ENCODE peak calls at places on chromosomes 2 and 18, in four cellular contexts. V, Q, H and J are unnamed samples.

GRCh38 chr18:39053569-39053968 is 1488.0 kb upstream of the CELF4 start:
- DNase-seq in H (no peak), Q (no peak), V (peak), J (no peak)

GRCh38 chr2:46915281-46915810 is at the start of gene MCFD2:
- DNase-seq in H (peak), V (no peak), Q (peak), J (no peak)

GRCh38 chr2:18435425-18436037 is 124.9 kb downstream of the RDH14 start:
- DNase-seq in Q (no peak), V (peak), H (peak), J (no peak)

GRCh38 chr2:223386984-223387383 is 215.2 kb downstream of the SCG2 start:
- DNase-seq in Q (no peak), H (no peak), V (no peak), J (no peak)

GRCh38 chr18:44698518-44698917 is 17.8 kb downstream of the SETBP1 start:
- DNase-seq in H (no peak), V (no peak), Q (no peak), J (no peak)

GRCh38 chr2:69514406-69514805 is 77.2 kb upstream of the NFU1 start:
- DNase-seq in V (peak), H (no peak), Q (no peak), J (peak)

GRCh38 chr2:17470855-17471641 is 47.2 kb downstream of the RAD51AP2 start:
- DNase-seq in V (peak), H (no peak), Q (no peak), J (no peak)

GRCh38 chr2:74668087-74668486 is 14.0 kb downstream of the SEMA4F start:
- DNase-seq in Q (no peak), H (no peak), V (no peak), J (no peak)

GRCh38 chr2:141065042-141065441 is 1065.8 kb downstream of the LRP1B start:
- DNase-seq in H (no peak), V (no peak), Q (no peak), J (no peak)

GRCh38 chr2:197211881-197212342 is 98.7 kb downstream of the ANKRD44 start:
- DNase-seq in V (no peak), H (no peak), Q (no peak), J (no peak)

GRCh38 chr18:23412351-23412964 is 40.6 kb upstream of the RIOK3 start:
- DNase-seq in V (no peak), Q (no peak), H (no peak), J (no peak)

GRCh38 chr18:10035306-10035991 is 121.6 kb downstream of the VAPA start:
- DNase-seq in V (no peak), H (no peak), Q (no peak), J (no peak)

GRCh38 chr2:231168460-231169139 is 29.8 kb upstream of the ARMC9 start:
- DNase-seq in H (no peak), Q (no peak), V (no peak), J (no peak)

GRCh38 chr2:176269319-176270099 is at the start of gene MTX2:
- DNase-seq in H (peak), V (peak), Q (peak), J (no peak)

GRCh38 chr18:76913583-76913982 is 91.2 kb downstream of the ZNF236 start:
- DNase-seq in V (no peak), Q (no peak), H (peak), J (no peak)
- H3K4me3 ChIP-seq in V (no peak), Q (no peak), H (no peak), J (no peak)

DNA sequence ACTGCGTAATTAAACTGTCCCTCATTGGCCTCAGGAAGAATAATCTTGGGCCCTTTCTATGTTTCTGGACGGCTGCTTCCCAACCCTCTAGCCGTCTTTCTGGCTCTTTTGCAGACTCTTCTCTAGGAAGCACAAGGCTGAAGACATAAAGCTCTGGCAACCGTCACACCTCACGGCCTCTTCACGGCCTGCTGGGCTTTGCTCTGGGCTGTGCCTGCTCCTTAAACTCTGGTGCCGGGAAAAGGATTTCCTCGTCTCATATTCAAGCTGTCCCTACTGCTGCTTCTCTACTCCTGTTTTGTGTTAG is 36.0 kb upstream of the WIPF1 start:
- DNase-seq in Q (no peak), V (peak), H (no peak), J (no peak)
- H3K4me3 ChIP-seq in Q (peak), V (no peak), H (peak), J (no peak)

GRCh38 chr2:25146896-25147295 is 21.5 kb downstream of the POMC start:
- DNase-seq in H (no peak), V (no peak), Q (no peak), J (no peak)

GRCh38 chr2:25149646-25150045 is 18.7 kb downstream of the POMC start:
- DNase-seq in H (no peak), Q (no peak), V (no peak), J (no peak)

GRCh38 chr2:25145803-25146202 is 22.6 kb downstream of the POMC start:
- DNase-seq in H (no peak), V (no peak), Q (no peak), J (no peak)

GRCh38 chr2:25155401-25155800 is 13.0 kb downstream of the POMC start:
- DNase-seq in V (no peak), Q (no peak), H (no peak), J (no peak)

DNA sequence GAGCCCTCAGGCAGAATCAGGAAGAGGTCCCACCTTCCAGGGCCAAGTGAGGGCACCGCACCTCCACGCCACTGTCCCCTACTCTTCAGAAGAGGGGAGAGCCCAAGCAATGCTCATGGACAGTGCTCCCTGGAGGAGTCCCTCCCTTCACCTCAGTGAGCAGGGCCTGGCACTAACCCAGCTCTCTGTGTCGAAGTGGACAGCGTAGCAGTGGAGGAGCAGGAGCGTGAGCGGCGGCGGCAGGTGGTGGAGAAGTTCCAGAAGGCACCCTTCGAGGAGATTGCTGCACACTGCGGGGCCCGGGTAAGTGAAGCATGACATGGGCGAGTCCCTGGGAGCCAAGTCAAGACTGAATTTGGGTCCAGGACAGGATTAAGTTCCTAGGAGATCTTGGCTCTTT is 16.7 kb downstream of the POMC start:
- DNase-seq in H (no peak), Q (peak), V (no peak), J (no peak)
- H3K4me3 ChIP-seq in H (no peak), Q (no peak), V (no peak), J (no peak)

GRCh38 chr2:215032153-215032552 is 106.3 kb downstream of the ABCA12 start:
- DNase-seq in H (no peak), Q (no peak), V (no peak), J (no peak)
- H3K4me3 ChIP-seq in H (no peak), Q (no peak), V (no peak), J (no peak)

GRCh38 chr2:109028738-109029443 is 39.9 kb upstream of the EDAR start:
- DNase-seq in H (no peak), V (no peak), Q (no peak), J (no peak)

GRCh38 chr2:109032229-109032800 is 43.3 kb upstream of the EDAR start:
- DNase-seq in H (no peak), V (no peak), Q (no peak), J (no peak)

GRCh38 chr2:109031481-109032228 is 42.6 kb upstream of the EDAR start:
- DNase-seq in V (peak), H (peak), Q (peak), J (no peak)

GRCh38 chr2:109029444-109030193 is 40.6 kb upstream of the EDAR start:
- DNase-seq in V (peak), Q (no peak), H (no peak), J (no peak)

GRCh38 chr2:109030870-109031480 is 42.0 kb upstream of the EDAR start:
- DNase-seq in H (no peak), V (no peak), Q (no peak), J (no peak)
- H3K4me3 ChIP-seq in H (peak), V (peak), Q (peak), J (peak)

GRCh38 chr2:212811036-212811805 is 272.6 kb upstream of the ERBB4 start:
- DNase-seq in H (no peak), Q (no peak), V (no peak), J (no peak)
- H3K4me3 ChIP-seq in H (no peak), Q (no peak), V (no peak), J (no peak)

GRCh38 chr2:129876576-129876975 is 102.9 kb upstream of the RAB6C start:
- DNase-seq in V (no peak), H (no peak), Q (no peak), J (no peak)
- H3K4me3 ChIP-seq in V (peak), H (peak), Q (peak), J (peak)

GRCh38 chr2:213148572-213149331 is 2.7 kb downstream of the IKZF2 start:
- DNase-seq in H (no peak), V (no peak), Q (no peak), J (no peak)

GRCh38 chr2:213149949-213150314 is 1.5 kb downstream of the IKZF2 start:
- DNase-seq in V (no peak), H (no peak), Q (no peak), J (no peak)

GRCh38 chr2:213145723-213146242 is 5.6 kb downstream of the IKZF2 start:
- DNase-seq in Q (no peak), V (no peak), H (no peak), J (no peak)

GRCh38 chr2:213149332-213149875 is 2.0 kb downstream of the IKZF2 start:
- DNase-seq in Q (no peak), H (no peak), V (no peak), J (no peak)

DNA sequence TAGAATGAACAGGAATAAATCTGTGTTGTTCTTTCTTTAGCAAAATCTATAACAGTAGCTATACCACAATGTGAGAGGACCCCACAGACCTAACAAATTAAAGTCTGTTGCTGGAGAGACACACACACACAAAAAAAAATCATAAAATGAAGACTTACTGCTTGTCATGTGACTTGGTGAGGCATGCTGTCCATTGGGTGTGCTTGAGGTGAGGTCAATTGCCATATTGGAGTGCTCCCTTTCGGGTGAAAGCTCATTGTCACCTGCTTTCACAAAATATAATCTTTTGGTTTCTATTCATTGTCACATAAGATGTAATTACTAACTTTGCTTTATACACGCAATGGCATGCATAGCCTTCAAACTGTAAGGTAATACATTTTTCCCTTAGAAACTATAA is 3.9 kb downstream of the IKZF2 start:
- DNase-seq in V (no peak), Q (no peak), H (no peak), J (no peak)
- H3K4me3 ChIP-seq in V (no peak), Q (peak), H (no peak), J (peak)

DNA sequence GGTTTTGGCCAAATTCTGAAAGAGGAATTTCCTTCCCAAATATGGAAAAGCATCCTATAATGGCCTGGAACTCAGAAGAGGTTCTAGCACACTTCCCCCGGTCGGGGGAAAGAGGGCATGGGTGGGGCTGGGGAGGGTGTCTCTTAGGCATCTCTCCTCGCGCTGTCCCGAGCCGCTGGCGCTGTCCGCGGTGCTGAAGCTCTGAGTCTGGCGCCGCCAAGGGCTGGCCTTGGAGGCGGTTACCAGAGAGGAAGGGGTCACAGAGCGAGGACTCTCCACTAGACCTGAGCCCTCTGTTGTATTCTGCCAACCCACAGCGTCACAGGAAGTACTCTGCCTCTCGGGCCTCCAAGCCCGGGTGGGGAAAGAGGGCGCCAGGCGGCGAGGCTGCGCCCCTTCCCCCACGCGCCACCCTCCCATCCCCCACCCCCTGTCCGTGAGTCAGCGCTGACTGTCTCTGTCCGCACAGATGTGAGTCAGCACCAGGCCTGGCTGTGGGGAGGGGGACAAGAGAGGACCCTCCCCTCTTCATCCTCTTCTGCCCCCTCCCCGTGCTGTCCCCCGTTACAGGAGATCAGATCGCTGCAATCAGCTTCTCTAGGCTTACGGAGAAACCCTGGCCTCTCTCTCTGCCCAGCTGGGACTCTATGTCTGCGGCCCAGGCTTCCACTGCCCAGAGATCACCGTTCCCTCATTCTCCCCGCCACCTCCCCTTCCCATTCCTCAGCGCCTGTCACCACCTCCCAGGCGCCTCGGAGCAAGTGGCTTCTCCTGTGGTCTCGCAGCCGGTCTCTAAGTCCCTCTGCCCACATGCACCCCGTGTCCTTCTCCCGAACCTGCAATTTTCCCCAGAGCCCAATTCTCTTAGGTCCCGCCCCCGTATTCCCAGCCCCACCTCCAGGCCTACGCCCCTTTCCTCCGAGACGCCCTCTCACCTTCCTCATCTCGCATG is 783 bp downstream of the PTPRN start:
- DNase-seq in Q (peak), V (peak), H (peak), J (peak)
- H3K4me3 ChIP-seq in Q (no peak), V (peak), H (no peak), J (peak)

DNA sequence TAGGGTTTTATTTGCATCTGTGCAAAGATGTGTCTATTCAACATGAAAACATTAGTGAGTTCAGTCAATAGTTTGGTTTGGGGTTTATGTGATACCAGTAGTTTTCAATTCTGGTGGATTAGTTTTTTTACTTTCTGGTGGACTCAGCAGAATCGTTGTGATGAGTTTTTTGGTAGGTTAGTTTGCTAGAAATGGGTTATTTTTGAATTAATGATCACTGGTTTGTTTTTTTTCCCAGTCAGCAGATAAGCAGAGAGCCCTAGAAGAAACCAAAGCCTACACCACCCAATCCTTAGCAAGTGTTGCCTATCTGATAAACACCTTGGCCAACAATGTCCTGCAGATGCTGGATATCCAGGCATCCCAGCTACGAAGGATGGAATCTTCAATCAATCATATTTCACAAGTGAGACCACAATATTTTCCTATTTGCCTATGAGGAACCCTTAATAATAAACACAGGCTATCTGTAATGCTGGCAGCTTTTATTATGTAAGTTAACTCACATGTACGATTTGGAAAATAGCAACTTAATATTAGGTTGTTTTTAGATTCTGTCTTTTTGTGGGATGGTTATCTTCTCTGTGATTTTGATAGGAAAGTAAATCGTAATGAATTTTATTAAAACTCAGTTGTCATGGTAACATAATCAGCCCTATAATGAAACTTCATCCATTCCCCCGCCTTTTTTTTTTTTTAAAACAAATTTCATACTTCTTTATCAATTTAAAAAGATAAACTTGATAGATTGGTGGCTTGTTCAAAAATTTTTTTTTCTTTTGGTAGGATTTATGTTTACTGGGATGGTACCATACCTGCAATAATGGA is 38.7 kb downstream of the ABI2 start:
- DNase-seq in H (no peak), Q (no peak), V (no peak), J (no peak)
- H3K4me3 ChIP-seq in H (no peak), Q (no peak), V (no peak), J (no peak)